ENCODE peak calls at places on chromosomes 16 and 17, in four cellular contexts. X is activated CD4-positive, CD25-positive, alpha-beta regulatory T cell treated with anti-CD3 and anti-CD28 coated beads, Interleukin-2, amount 50 U/mL, for 16 hours; Y is effector CD4-positive, alpha-beta T cell; V is HCEC 1CT. J is an unnamed sample.
A peak's percentile ranks its signal among the peaks of the same experiment; 100 is the strongest.

GRCh38 chr16:86078121-86078600 is 179.2 kb downstream of the IRF8 start:
- DNase-seq in X (no peak), V (peak; percentile 20), Y (no peak), J (no peak)

GRCh38 chr16:11257131-11257938 is 1.3 kb upstream of the SOCS1 start:
- DNase-seq in V (peak; percentile 79), X (no peak), Y (peak; percentile 35), J (peak; percentile 86)

GRCh38 chr17:45021607-45022287 is 29.7 kb downstream of the DCAKD start:
- DNase-seq in V (peak; percentile 52), X (peak; percentile 32), Y (peak; percentile 53), J (peak; percentile 55)

GRCh38 chr17:31926100-31926729 is 10.6 kb upstream of the SUZ12 start:
- DNase-seq in V (no peak), Y (no peak), X (no peak), J (no peak)

GRCh38 chr17:38671939-38672720 is 2.6 kb downstream of the EPOP start:
- DNase-seq in V (no peak), X (no peak), Y (no peak), J (no peak)

GRCh38 chr16:66940236-66940635 is 4.9 kb downstream of the CES2 start:
- DNase-seq in Y (no peak), X (no peak), V (no peak), J (no peak)

GRCh38 chr17:39631403-39631802 is 4.7 kb downstream of the PPP1R1B start:
- DNase-seq in X (no peak), Y (no peak), V (no peak), J (no peak)

GRCh38 chr16:10579965-10580918 is at the start of gene EMP2:
- DNase-seq in X (no peak), Y (no peak), V (peak; percentile 79), J (peak; percentile 85)

J was measured in EL.